ENCODE peak calls at places on chromosomes 6 and 20, in five cellular contexts. C is activated CD8-positive, alpha-beta T cell treated with anti-CD3 and anti-CD28 coated beads for 36 hours; J is caudate nucleus; P is mesothelial cell of epicardium; L is GM20000. I is an unnamed sample.

GRCh38 chr6:79570802-79571367 is 33.7 kb upstream of the LCA5 start:
- DNase-seq in C (no peak), J (no peak), P (no peak), L (peak), I (peak)

GRCh38 chr6:142760152-142760551 is 184.8 kb downstream of the HIVEP2 start:
- DNase-seq in C (no peak), J (no peak), P (no peak), L (no peak), I (no peak)

GRCh38 chr6:52260634-52261033 is 16.3 kb upstream of the IL17F start:
- DNase-seq in C (no peak), J (no peak), P (no peak), L (no peak), I (no peak)

GRCh38 chr20:46037036-46037435 is 8.0 kb downstream of the SLC12A5 start:
- DNase-seq in C (no peak), J (no peak), P (no peak), L (no peak), I (no peak)

GRCh38 chr6:124223596-124223995 is 419.9 kb downstream of the NKAIN2 start:
- DNase-seq in C (no peak), J (no peak), P (no peak), L (no peak), I (peak)

GRCh38 chr6:154653853-154654252 is 79.4 kb upstream of the SCAF8 start:
- DNase-seq in C (no peak), J (no peak), P (no peak), L (no peak), I (no peak)

GRCh38 chr6:105428342-105428957 is 25.6 kb upstream of the PREP start:
- DNase-seq in C (no peak), J (no peak), P (no peak), L (no peak), I (no peak)

GRCh38 chr20:32839227-32839981 is 19.3 kb upstream of the EFCAB8 start:
- DNase-seq in C (no peak), J (no peak), P (no peak), L (no peak), I (no peak)